ENCODE peak calls at places on chromosomes 12 and 14, in seven cellular contexts. C is PC-3, Y is cardiac muscle cell, V is AG09309, W is ovary, L is Peyer's patch, K is H9. J is an unnamed sample.

GRCh38 chr14:104373055-104373854 is 206.3 kb upstream of the C14orf180 start:
- DNase-seq in C (no peak), K (no peak), Y (no peak), W (no peak), V (no peak), L (no peak), J (no peak)

GRCh38 chr12:101407438-101408345 is at the start of gene ARL1:
- DNase-seq in C (peak), K (peak), W (peak), V (peak), L (peak), Y (peak), J (peak)

GRCh38 chr12:76871751-76872150 is 7.1 kb downstream of the CSRP2 start:
- DNase-seq in Y (no peak), V (no peak), W (no peak), L (no peak), C (no peak), K (no peak), J (no peak)

GRCh38 chr12:26845984-26846383 is 13.0 kb upstream of the ITPR2 start:
- DNase-seq in K (no peak), Y (peak), C (no peak), L (no peak), V (peak), W (no peak), J (no peak)

GRCh38 chr12:107057071-107057834 is 36.1 kb downstream of the CRY1 start:
- DNase-seq in W (no peak), Y (peak), L (no peak), K (no peak), C (peak), V (peak), J (no peak)

GRCh38 chr12:125861299-125862281 is 796.4 kb downstream of the AACS start:
- DNase-seq in L (no peak), V (no peak), K (peak), Y (no peak), C (no peak), W (peak), J (no peak)

GRCh38 chr12:48601013-48601756 is 31.3 kb upstream of the LALBA start:
- DNase-seq in Y (peak), C (peak), W (no peak), L (no peak), V (no peak), K (peak), J (no peak)

GRCh38 chr12:11827096-11827841 is 177.8 kb downstream of the ETV6 start:
- DNase-seq in V (no peak), Y (peak), L (no peak), K (peak), C (no peak), W (no peak), J (no peak)

GRCh38 chr12:39505025-39505424 is 62.1 kb upstream of the KIF21A start:
- DNase-seq in V (no peak), K (no peak), C (peak), W (no peak), L (no peak), Y (no peak), J (no peak)

GRCh38 chr14:51294951-51295350 is 54.9 kb downstream of the TMX1 start:
- DNase-seq in W (no peak), V (no peak), K (no peak), Y (no peak), L (no peak), C (no peak), J (no peak)

GRCh38 chr12:78062781-78063180 is 232.1 kb downstream of the NAV3 start:
- DNase-seq in K (no peak), C (peak), Y (peak), V (no peak), L (no peak), W (peak), J (no peak)

GRCh38 chr14:30608533-30609006 is 13.5 kb upstream of the SCFD1 start:
- DNase-seq in C (peak), W (no peak), V (no peak), K (no peak), L (no peak), Y (peak), J (no peak)

DNA sequence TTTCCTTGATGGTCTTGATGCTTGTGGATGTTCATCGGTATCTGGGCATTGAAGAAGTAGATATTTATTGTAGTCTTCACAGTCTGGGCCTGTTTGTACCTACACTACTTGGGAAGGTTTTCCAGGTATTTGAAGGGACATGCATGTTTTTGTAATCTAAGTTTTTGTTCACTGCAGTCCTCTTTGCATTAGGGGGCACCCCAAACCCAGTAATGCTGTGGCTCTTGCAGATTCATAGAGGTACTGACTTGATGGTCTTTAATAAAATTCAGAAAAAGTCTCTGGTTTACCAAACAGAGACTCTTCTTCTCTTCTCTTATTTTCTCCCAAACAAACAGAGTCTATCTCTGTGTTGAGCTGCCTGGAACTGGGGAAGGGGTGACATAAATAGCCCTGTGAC is 150.9 kb upstream of the SLC16A7 start:
- DNase-seq in C (peak), Y (peak), V (no peak), K (no peak), L (no peak), W (no peak), J (no peak)
- TF ChIP-seq CTCF in C (peak), Y (peak), V (peak), K (peak), L (no peak), W (no peak), J (peak)

DNA sequence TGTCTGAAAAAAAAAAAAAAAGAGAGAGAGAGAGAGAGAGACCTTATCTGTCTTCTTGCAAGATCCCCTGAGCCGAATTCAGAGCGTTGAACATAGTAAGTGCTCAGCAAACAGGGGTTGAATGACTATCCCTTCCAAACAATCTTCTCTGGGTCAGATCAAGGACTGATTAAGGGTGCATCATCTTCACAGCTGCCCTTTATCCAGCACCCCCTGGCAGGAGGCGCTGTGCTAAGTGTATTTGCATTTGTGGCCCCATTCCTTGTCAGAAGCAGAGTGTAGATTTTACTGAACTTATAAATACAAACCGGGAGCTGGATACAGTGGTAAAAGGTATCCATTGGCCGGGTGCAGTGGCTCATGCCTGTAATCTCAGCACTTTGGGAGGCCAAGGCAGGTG is 8.8 kb upstream of the TRPV4 start:
- DNase-seq in L (no peak), K (no peak), W (no peak), Y (no peak), V (no peak), C (no peak), J (no peak)
- TF ChIP-seq CTCF in L (no peak), K (no peak), W (no peak), Y (no peak), V (no peak), C (no peak), J (no peak)

DNA sequence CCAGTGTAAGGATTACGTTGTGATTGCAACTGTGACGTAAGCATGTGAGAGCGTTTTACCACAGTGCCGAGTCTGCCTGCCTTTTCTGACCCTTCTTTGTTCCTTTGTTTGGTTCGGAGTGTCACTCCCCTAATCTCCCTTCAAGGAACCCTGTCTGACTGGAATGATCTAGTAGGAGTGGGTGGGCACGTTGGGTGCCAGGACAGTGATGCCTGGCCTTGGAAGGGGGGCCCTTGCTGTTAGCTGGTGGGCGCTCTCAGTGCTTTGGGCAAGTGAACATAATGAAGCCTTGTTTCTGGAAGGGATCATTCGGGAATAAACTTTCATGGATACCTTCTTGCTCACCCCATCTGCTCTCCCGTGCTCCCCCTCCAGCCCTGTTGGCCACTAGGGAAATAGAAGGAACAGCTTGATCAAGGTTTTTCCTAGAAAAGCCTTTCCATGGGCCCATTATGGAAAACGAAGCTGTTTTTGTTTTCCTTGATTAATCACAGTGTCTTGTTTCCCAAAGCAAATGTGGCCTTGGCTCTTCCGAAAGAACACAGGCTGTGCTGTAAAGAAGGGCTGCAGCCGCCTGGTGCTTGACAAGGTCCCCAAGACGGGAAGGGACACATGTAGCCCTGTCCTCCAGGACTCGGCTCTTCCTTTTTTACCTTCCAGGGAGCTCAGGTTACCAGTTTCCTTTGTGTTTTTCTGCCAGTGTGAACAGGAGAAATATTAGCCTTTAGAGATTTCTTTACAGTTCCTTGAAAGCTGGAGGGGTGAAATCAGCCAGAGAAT is 215.4 kb downstream of the CRADD start:
- DNase-seq in K (no peak), L (no peak), C (no peak), V (no peak), W (no peak), Y (no peak), J (no peak)
- TF ChIP-seq CTCF in K (no peak), L (no peak), C (no peak), V (no peak), W (no peak), Y (no peak), J (no peak)

GRCh38 chr14:68297871-68298468 is 478.4 kb downstream of the RAD51B start:
- DNase-seq in V (no peak), Y (peak), C (peak), W (no peak), K (peak), L (no peak), J (no peak)
- TF ChIP-seq CTCF in V (peak), Y (peak), C (peak), W (no peak), K (peak), L (no peak), J (peak)

GRCh38 chr12:62629413-62629812 is 162.8 kb downstream of the MON2 start:
- DNase-seq in C (no peak), W (no peak), V (no peak), Y (no peak), K (peak), L (no peak), J (no peak)

GRCh38 chr12:62632521-62632920 is 165.9 kb downstream of the MON2 start:
- DNase-seq in C (no peak), L (no peak), W (peak), Y (peak), V (peak), K (peak), J (no peak)

GRCh38 chr12:62635630-62636029 is 169.0 kb downstream of the MON2 start:
- DNase-seq in Y (no peak), K (no peak), W (no peak), V (no peak), C (no peak), L (no peak), J (no peak)

GRCh38 chr12:62629971-62630739 is 163.5 kb downstream of the MON2 start:
- DNase-seq in V (no peak), L (no peak), C (no peak), K (no peak), Y (no peak), W (no peak), J (no peak)

DNA sequence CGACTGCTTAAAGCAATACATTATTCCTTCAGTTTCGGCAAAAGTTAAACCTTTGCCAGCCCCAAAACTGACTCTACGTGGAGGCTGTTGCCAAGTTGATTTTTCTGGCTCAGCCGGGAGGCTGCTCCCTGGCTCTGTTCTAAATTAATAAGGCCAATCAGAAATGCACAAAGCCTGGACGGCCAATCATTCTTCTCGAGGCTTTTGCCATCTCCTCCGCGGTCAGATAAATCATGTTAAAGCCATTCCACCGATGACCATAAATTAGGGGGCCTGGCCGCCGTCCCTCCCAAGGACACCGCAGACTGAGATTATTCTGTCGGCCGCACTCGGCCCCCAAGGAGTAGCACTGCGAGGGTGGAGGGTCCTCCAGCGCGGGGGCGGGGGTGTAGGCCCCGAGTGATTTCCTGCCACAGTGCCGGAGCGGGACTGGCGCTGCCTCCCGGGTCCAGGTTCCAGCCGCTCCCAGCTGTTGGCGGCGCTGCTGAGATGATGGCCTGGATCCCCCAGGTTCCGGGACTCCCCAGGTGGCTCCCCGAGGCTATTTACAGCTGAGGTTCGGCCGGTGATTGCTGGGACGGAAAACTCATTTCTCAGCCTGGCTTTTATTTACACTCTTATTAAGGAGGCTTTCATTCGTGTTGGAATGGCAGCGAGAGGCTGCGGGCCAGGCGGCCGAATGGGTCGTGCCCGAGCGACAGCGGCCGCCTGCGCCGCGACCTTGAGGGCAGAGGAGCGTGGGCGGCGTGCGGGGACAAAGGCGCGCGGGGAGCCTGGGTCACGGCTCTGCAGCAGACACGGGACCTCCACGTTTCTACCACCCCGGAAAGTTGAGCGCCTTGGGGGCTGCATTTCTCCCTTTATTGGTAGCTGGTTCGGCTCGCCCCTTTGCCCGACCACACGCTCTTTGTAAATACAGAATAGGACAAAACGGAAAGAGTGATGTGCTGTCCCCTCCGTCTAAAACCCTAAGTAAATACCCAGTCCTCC is 165.2 kb downstream of the MON2 start:
- DNase-seq in Y (peak), W (peak), K (peak), C (no peak), L (peak), V (peak), J (peak)
- TF ChIP-seq CTCF in Y (peak), W (no peak), K (peak), C (no peak), L (peak), V (peak), J (no peak)

GRCh38 chr12:4974217-4974616 is 64.5 kb downstream of the KCNA1 start:
- DNase-seq in L (no peak), W (no peak), K (no peak), C (no peak), Y (no peak), V (no peak), J (no peak)

GRCh38 chr12:4979737-4980136 is 63.9 kb upstream of the KCNA5 start:
- DNase-seq in Y (no peak), L (no peak), V (no peak), W (no peak), K (no peak), C (no peak), J (no peak)

GRCh38 chr12:4978737-4979136 is 64.9 kb upstream of the KCNA5 start:
- DNase-seq in V (no peak), K (peak), Y (no peak), C (peak), W (no peak), L (no peak), J (no peak)

GRCh38 chr12:4977104-4977503 is 66.6 kb upstream of the KCNA5 start:
- DNase-seq in Y (no peak), V (no peak), W (no peak), K (no peak), C (no peak), L (no peak), J (no peak)

GRCh38 chr12:4975574-4975973 is 65.9 kb downstream of the KCNA1 start:
- DNase-seq in C (no peak), L (no peak), W (no peak), V (no peak), Y (no peak), K (peak), J (no peak)
- TF ChIP-seq CTCF in C (no peak), L (no peak), W (no peak), V (no peak), Y (no peak), K (no peak), J (no peak)

GRCh38 chr12:22121224-22121623 is 75.2 kb downstream of the CMAS start:
- DNase-seq in C (peak), L (no peak), Y (no peak), V (no peak), W (no peak), K (peak), J (no peak)
- TF ChIP-seq CTCF in C (peak), L (no peak), Y (no peak), V (peak), W (no peak), K (peak), J (no peak)

GRCh38 chr14:100135784-100136183 is 23.7 kb downstream of the DEGS2 start:
- DNase-seq in W (no peak), V (no peak), L (no peak), Y (no peak), K (no peak), C (no peak), J (no peak)
- TF ChIP-seq CTCF in W (no peak), V (no peak), L (no peak), Y (no peak), K (peak), C (no peak), J (no peak)

DNA sequence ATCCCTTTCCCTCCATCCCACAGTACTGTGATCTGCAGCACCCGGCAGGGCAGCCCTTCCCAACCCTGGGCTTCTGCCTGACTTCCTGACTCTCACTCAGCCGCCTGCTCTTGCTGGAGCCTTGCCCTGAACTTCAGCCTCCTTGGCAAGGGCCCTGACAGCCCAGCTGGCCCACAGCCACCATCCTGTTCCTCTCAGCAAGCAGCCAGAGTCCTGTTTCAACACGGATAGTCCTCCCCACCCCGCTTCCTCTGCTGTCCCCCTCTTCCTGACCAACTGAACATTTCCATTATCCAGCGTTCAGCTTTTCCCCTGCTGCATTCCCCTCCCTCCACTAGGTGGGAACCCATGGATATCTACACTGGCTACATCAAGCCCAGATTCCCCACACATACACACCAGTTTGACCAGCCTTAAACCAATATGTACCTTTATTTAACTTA is 74.0 kb upstream of the MDM1 start:
- DNase-seq in W (peak), C (peak), K (peak), V (peak), L (peak), Y (peak), J (no peak)
- TF ChIP-seq CTCF in W (no peak), C (peak), K (peak), V (peak), L (peak), Y (peak), J (no peak)

J was measured in D721Med.